ENCODE peak calls at places on chromosome 18, in five cellular contexts. One of them, this sample, is unnamed.

GRCh38 chr18:7657050-7657449 is 89.9 kb downstream of the PTPRM start:
- DNase-seq in endothelial cell: no peak
- DNase-seq in prostate gland: no peak
- DNase-seq in tibial nerve: no peak
- DNase-seq in WTC11: no peak
- DNase-seq in this sample: no peak

GRCh38 chr18:70468861-70469570 is 180.2 kb downstream of the SOCS6 start:
- DNase-seq in endothelial cell: no peak
- DNase-seq in prostate gland: no peak
- DNase-seq in tibial nerve: no peak
- DNase-seq in WTC11: no peak
- DNase-seq in this sample: no peak

GRCh38 chr18:10895976-10896375 is 253.4 kb downstream of the PIEZO2 start:
- DNase-seq in endothelial cell: no peak
- DNase-seq in prostate gland: no peak
- DNase-seq in tibial nerve: no peak
- DNase-seq in WTC11: no peak
- DNase-seq in this sample: no peak

GRCh38 chr18:31241900-31242409 is 76.0 kb upstream of the DSG1 start:
- DNase-seq in endothelial cell: peak
- DNase-seq in prostate gland: peak
- DNase-seq in tibial nerve: no peak
- DNase-seq in WTC11: peak
- DNase-seq in this sample: no peak

GRCh38 chr18:35089382-35089781 is 48.2 kb downstream of the MAPRE2 start:
- DNase-seq in endothelial cell: no peak
- DNase-seq in prostate gland: no peak
- DNase-seq in tibial nerve: no peak
- DNase-seq in WTC11: no peak
- DNase-seq in this sample: no peak

GRCh38 chr18:57437782-57438668 is 2.9 kb downstream of the ONECUT2 start:
- DNase-seq in endothelial cell: peak
- DNase-seq in prostate gland: no peak
- DNase-seq in tibial nerve: no peak
- DNase-seq in WTC11: peak
- DNase-seq in this sample: no peak

GRCh38 chr18:42082415-42083234 is 127.6 kb downstream of the PIK3C3 start:
- DNase-seq in endothelial cell: no peak
- DNase-seq in prostate gland: no peak
- DNase-seq in tibial nerve: no peak
- DNase-seq in WTC11: no peak
- DNase-seq in this sample: no peak

GRCh38 chr18:34990571-34990970 is 50.6 kb upstream of the MAPRE2 start:
- DNase-seq in endothelial cell: no peak
- DNase-seq in prostate gland: no peak
- DNase-seq in tibial nerve: no peak
- DNase-seq in WTC11: no peak
- DNase-seq in this sample: peak

GRCh38 chr18:11987527-11987926 is 6.2 kb downstream of the IMPA2 start:
- DNase-seq in endothelial cell: no peak
- DNase-seq in prostate gland: no peak
- DNase-seq in tibial nerve: no peak
- DNase-seq in WTC11: no peak
- DNase-seq in this sample: peak

GRCh38 chr18:80106482-80107051 is 2.5 kb upstream of the ADNP2 start:
- DNase-seq in endothelial cell: no peak
- DNase-seq in prostate gland: no peak
- DNase-seq in tibial nerve: no peak
- DNase-seq in WTC11: no peak
- DNase-seq in this sample: no peak

GRCh38 chr18:37484893-37485834 is 80.4 kb downstream of the CELF4 start:
- DNase-seq in endothelial cell: peak
- DNase-seq in prostate gland: no peak
- DNase-seq in tibial nerve: no peak
- DNase-seq in WTC11: peak
- DNase-seq in this sample: no peak

GRCh38 chr18:34632323-34632722 is 77.8 kb upstream of the DTNA start:
- DNase-seq in endothelial cell: no peak
- DNase-seq in prostate gland: no peak
- DNase-seq in tibial nerve: no peak
- DNase-seq in WTC11: no peak
- DNase-seq in this sample: no peak

GRCh38 chr18:59500765-59501164 is 141.7 kb upstream of the LMAN1 start:
- DNase-seq in endothelial cell: no peak
- DNase-seq in prostate gland: no peak
- DNase-seq in tibial nerve: no peak
- DNase-seq in WTC11: no peak
- DNase-seq in this sample: no peak

GRCh38 chr18:12429556-12429955 is 21.8 kb downstream of the PRELID3A start:
- DNase-seq in endothelial cell: no peak
- DNase-seq in prostate gland: no peak
- DNase-seq in tibial nerve: no peak
- DNase-seq in WTC11: no peak
- DNase-seq in this sample: no peak

GRCh38 chr18:34364699-34365098 is 140.0 kb upstream of the NOL4 start:
- DNase-seq in endothelial cell: no peak
- DNase-seq in prostate gland: no peak
- DNase-seq in tibial nerve: no peak
- DNase-seq in WTC11: no peak
- DNase-seq in this sample: no peak

GRCh38 chr18:59139615-59140286 is at the start of gene SEC11C:
- DNase-seq in endothelial cell: peak
- DNase-seq in prostate gland: peak
- DNase-seq in tibial nerve: peak
- DNase-seq in WTC11: peak
- DNase-seq in this sample: peak

GRCh38 chr18:59802031-59802430 is 97.8 kb upstream of the PMAIP1 start:
- DNase-seq in endothelial cell: no peak
- DNase-seq in prostate gland: no peak
- DNase-seq in tibial nerve: no peak
- DNase-seq in WTC11: no peak
- DNase-seq in this sample: no peak

GRCh38 chr18:67367540-67367939 is 149.0 kb downstream of the DSEL start:
- DNase-seq in endothelial cell: no peak
- DNase-seq in prostate gland: no peak
- DNase-seq in tibial nerve: no peak
- DNase-seq in WTC11: no peak
- DNase-seq in this sample: no peak

GRCh38 chr18:58761241-58761969 is 90.1 kb downstream of the MALT1 start:
- DNase-seq in endothelial cell: no peak
- DNase-seq in prostate gland: peak
- DNase-seq in tibial nerve: no peak
- DNase-seq in WTC11: no peak
- DNase-seq in this sample: no peak

GRCh38 chr18:57925706-57926105 is 118.3 kb upstream of the NEDD4L start:
- DNase-seq in endothelial cell: no peak
- DNase-seq in prostate gland: no peak
- DNase-seq in tibial nerve: no peak
- DNase-seq in WTC11: no peak
- DNase-seq in this sample: no peak

GRCh38 chr18:49788327-49788908 is 24.9 kb downstream of the ACAA2 start:
- DNase-seq in endothelial cell: no peak
- DNase-seq in prostate gland: no peak
- DNase-seq in tibial nerve: no peak
- DNase-seq in WTC11: no peak
- DNase-seq in this sample: no peak

GRCh38 chr18:11487390-11487789 is 122.0 kb upstream of the SLC35G4 start:
- DNase-seq in endothelial cell: no peak
- DNase-seq in prostate gland: no peak
- DNase-seq in tibial nerve: no peak
- DNase-seq in WTC11: no peak
- DNase-seq in this sample: no peak

GRCh38 chr18:67426477-67426876 is 90.0 kb downstream of the DSEL start:
- DNase-seq in endothelial cell: no peak
- DNase-seq in prostate gland: no peak
- DNase-seq in tibial nerve: no peak
- DNase-seq in WTC11: no peak
- DNase-seq in this sample: no peak

GRCh38 chr18:77131652-77132368 is 773 bp downstream of the MBP start:
- DNase-seq in endothelial cell: peak
- DNase-seq in prostate gland: peak
- DNase-seq in tibial nerve: peak
- DNase-seq in WTC11: peak
- DNase-seq in this sample: peak

GRCh38 chr18:43563780-43564179 is 286.5 kb upstream of the SYT4 start:
- DNase-seq in endothelial cell: peak
- DNase-seq in prostate gland: no peak
- DNase-seq in tibial nerve: no peak
- DNase-seq in WTC11: no peak
- DNase-seq in this sample: no peak

GRCh38 chr18:23340661-23341060 is 112.4 kb upstream of the RIOK3 start:
- DNase-seq in endothelial cell: no peak
- DNase-seq in prostate gland: no peak
- DNase-seq in tibial nerve: no peak
- DNase-seq in WTC11: no peak
- DNase-seq in this sample: no peak

GRCh38 chr18:78776151-78776550 is 203.5 kb upstream of the SALL3 start:
- DNase-seq in endothelial cell: no peak
- DNase-seq in prostate gland: no peak
- DNase-seq in tibial nerve: no peak
- DNase-seq in WTC11: no peak
- DNase-seq in this sample: no peak

GRCh38 chr18:36419913-36420531 is 122.5 kb downstream of the FHOD3 start:
- DNase-seq in endothelial cell: no peak
- DNase-seq in prostate gland: no peak
- DNase-seq in tibial nerve: no peak
- DNase-seq in WTC11: no peak
- DNase-seq in this sample: no peak
- TF ChIP-seq CTCF in endothelial cell: no peak
- TF ChIP-seq CTCF in prostate gland: no peak
- TF ChIP-seq CTCF in tibial nerve: no peak
- TF ChIP-seq CTCF in WTC11: no peak
- TF ChIP-seq CTCF in this sample: no peak

GRCh38 chr18:28032177-28032576 is 144.8 kb downstream of the CDH2 start:
- DNase-seq in endothelial cell: no peak
- DNase-seq in prostate gland: no peak
- DNase-seq in tibial nerve: no peak
- DNase-seq in WTC11: no peak
- DNase-seq in this sample: no peak

GRCh38 chr18:28030458-28030857 is 146.5 kb downstream of the CDH2 start:
- DNase-seq in endothelial cell: no peak
- DNase-seq in prostate gland: no peak
- DNase-seq in tibial nerve: no peak
- DNase-seq in WTC11: no peak
- DNase-seq in this sample: no peak

DNA sequence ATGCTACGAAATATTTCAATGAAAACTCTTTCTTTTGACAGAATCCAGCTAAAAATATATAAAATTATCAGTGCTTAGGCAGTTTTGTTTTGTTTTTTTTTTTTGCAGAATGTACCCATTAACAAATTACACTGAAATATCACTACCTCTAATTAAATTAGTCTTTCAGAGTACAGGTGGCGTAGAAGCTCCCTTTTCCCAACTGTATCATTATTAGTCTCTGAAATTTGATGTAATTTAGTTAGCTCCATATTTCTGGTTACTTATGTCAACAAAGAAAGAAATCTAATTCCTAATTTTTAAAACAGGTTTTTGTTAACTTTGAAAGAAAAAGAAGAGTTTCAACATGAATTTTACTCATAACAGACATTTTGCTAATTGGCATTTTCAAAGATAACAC is 149.2 kb downstream of the CDH2 start:
- DNase-seq in endothelial cell: no peak
- DNase-seq in prostate gland: no peak
- DNase-seq in tibial nerve: no peak
- DNase-seq in WTC11: no peak
- DNase-seq in this sample: no peak
- TF ChIP-seq CTCF in endothelial cell: no peak
- TF ChIP-seq CTCF in prostate gland: no peak
- TF ChIP-seq CTCF in tibial nerve: no peak
- TF ChIP-seq CTCF in WTC11: no peak
- TF ChIP-seq CTCF in this sample: no peak

GRCh38 chr18:9535430-9535972 is 60.2 kb downstream of the RALBP1 start:
- DNase-seq in endothelial cell: no peak
- DNase-seq in prostate gland: no peak
- DNase-seq in tibial nerve: peak
- DNase-seq in WTC11: no peak
- DNase-seq in this sample: peak
- TF ChIP-seq CTCF in endothelial cell: no peak
- TF ChIP-seq CTCF in prostate gland: no peak
- TF ChIP-seq CTCF in tibial nerve: no peak
- TF ChIP-seq CTCF in WTC11: no peak
- TF ChIP-seq CTCF in this sample: no peak

DNA sequence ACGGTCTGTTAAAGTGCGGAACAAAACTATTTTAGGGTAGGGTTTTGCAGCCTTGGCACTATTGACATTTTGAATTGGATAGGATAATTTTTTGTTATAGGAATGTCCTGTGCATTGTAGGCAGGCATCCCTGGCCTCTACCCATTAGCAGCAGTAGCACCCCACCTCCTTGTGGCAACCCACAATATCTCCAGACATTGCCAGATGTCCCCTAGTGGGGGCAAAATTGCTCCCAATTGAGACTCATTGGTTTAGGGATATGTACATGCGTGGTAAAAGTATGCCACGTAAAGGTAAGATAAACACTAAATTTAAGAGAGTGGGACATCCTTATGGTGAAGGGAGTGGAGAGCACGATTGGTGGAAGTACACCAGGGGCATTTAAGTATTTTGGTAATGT is 4.6 kb downstream of the MIB1 start:
- DNase-seq in endothelial cell: no peak
- DNase-seq in prostate gland: no peak
- DNase-seq in tibial nerve: no peak
- DNase-seq in WTC11: no peak
- DNase-seq in this sample: no peak
- TF ChIP-seq CTCF in endothelial cell: no peak
- TF ChIP-seq CTCF in prostate gland: no peak
- TF ChIP-seq CTCF in tibial nerve: no peak
- TF ChIP-seq CTCF in WTC11: no peak
- TF ChIP-seq CTCF in this sample: no peak

GRCh38 chr18:3593904-3594759 is 144.2 kb downstream of the TGIF1 start:
- DNase-seq in endothelial cell: peak
- DNase-seq in prostate gland: peak
- DNase-seq in tibial nerve: peak
- DNase-seq in WTC11: peak
- DNase-seq in this sample: peak
- TF ChIP-seq CTCF in endothelial cell: peak
- TF ChIP-seq CTCF in prostate gland: peak
- TF ChIP-seq CTCF in tibial nerve: peak
- TF ChIP-seq CTCF in WTC11: peak
- TF ChIP-seq CTCF in this sample: peak

GRCh38 chr18:40413160-40413559 is 1541.9 kb upstream of the PIK3C3 start:
- DNase-seq in endothelial cell: peak
- DNase-seq in prostate gland: no peak
- DNase-seq in tibial nerve: no peak
- DNase-seq in WTC11: peak
- DNase-seq in this sample: no peak
- TF ChIP-seq CTCF in endothelial cell: no peak
- TF ChIP-seq CTCF in prostate gland: no peak
- TF ChIP-seq CTCF in tibial nerve: no peak
- TF ChIP-seq CTCF in WTC11: peak
- TF ChIP-seq CTCF in this sample: no peak